ENCODE peak calls at places on chromosomes 6 and 20, in ten cellular contexts. One of them, this sample, is unnamed.

GRCh38 chr6:1081566-1081965 is 230.3 kb upstream of the FOXQ1 start:
- DNase-seq in sigmoid colon: no peak
- DNase-seq in HCT116: no peak
- DNase-seq in kidney: no peak
- DNase-seq in NCI-H446 treated with DMSO at 0.1 percent for 48 hours: no peak
- DNase-seq in HEK293T: no peak
- DNase-seq in stimulated activated CD4-positive, alpha-beta T cell treated with anti-CD3 and anti-CD28 coated beads, TNF-alpha, amount 100 ng/mL, for 4 hours: no peak
- DNase-seq in activated naive CD4-positive, alpha-beta T cell: no peak
- DNase-seq in CD4-positive, alpha-beta memory T cell: no peak
- DNase-seq in activated T-helper 1 cell treated with Interleukin-2 at 50 U/mL for 16 hours: no peak
- DNase-seq in this sample: no peak

GRCh38 chr20:61535091-61535490 is 283.0 kb downstream of the CDH4 start:
- DNase-seq in HCT116: no peak
- DNase-seq in kidney: peak; percentile 49
- DNase-seq in sigmoid colon: no peak
- DNase-seq in stimulated activated CD4-positive, alpha-beta T cell treated with anti-CD3 and anti-CD28 coated beads, TNF-alpha, amount 100 ng/mL, for 4 hours: no peak
- DNase-seq in HEK293T: no peak
- DNase-seq in NCI-H446 treated with DMSO at 0.1 percent for 48 hours: no peak
- DNase-seq in CD4-positive, alpha-beta memory T cell: no peak
- DNase-seq in activated naive CD4-positive, alpha-beta T cell: no peak
- DNase-seq in activated T-helper 1 cell treated with Interleukin-2 at 50 U/mL for 16 hours: no peak
- DNase-seq in this sample: no peak

GRCh38 chr6:81996414-81996813 is 243.9 kb upstream of the TENT5A start:
- DNase-seq in activated naive CD4-positive, alpha-beta T cell: no peak
- DNase-seq in sigmoid colon: no peak
- DNase-seq in kidney: no peak
- DNase-seq in CD4-positive, alpha-beta memory T cell: no peak
- DNase-seq in HEK293T: no peak
- DNase-seq in HCT116: no peak
- DNase-seq in stimulated activated CD4-positive, alpha-beta T cell treated with anti-CD3 and anti-CD28 coated beads, TNF-alpha, amount 100 ng/mL, for 4 hours: no peak
- DNase-seq in activated T-helper 1 cell treated with Interleukin-2 at 50 U/mL for 16 hours: no peak
- DNase-seq in NCI-H446 treated with DMSO at 0.1 percent for 48 hours: no peak
- DNase-seq in this sample: no peak

GRCh38 chr6:106913111-106913510 is 61.4 kb downstream of the CD24 start:
- DNase-seq in stimulated activated CD4-positive, alpha-beta T cell treated with anti-CD3 and anti-CD28 coated beads, TNF-alpha, amount 100 ng/mL, for 4 hours: no peak
- DNase-seq in HEK293T: no peak
- DNase-seq in activated naive CD4-positive, alpha-beta T cell: no peak
- DNase-seq in kidney: no peak
- DNase-seq in CD4-positive, alpha-beta memory T cell: no peak
- DNase-seq in sigmoid colon: no peak
- DNase-seq in NCI-H446 treated with DMSO at 0.1 percent for 48 hours: no peak
- DNase-seq in activated T-helper 1 cell treated with Interleukin-2 at 50 U/mL for 16 hours: no peak
- DNase-seq in HCT116: no peak
- DNase-seq in this sample: peak; percentile 43

GRCh38 chr6:26009817-26010216 is 47.2 kb downstream of the TRIM38 start:
- DNase-seq in stimulated activated CD4-positive, alpha-beta T cell treated with anti-CD3 and anti-CD28 coated beads, TNF-alpha, amount 100 ng/mL, for 4 hours: no peak
- DNase-seq in CD4-positive, alpha-beta memory T cell: no peak
- DNase-seq in kidney: no peak
- DNase-seq in NCI-H446 treated with DMSO at 0.1 percent for 48 hours: no peak
- DNase-seq in activated naive CD4-positive, alpha-beta T cell: no peak
- DNase-seq in activated T-helper 1 cell treated with Interleukin-2 at 50 U/mL for 16 hours: no peak
- DNase-seq in HEK293T: no peak
- DNase-seq in HCT116: no peak
- DNase-seq in sigmoid colon: no peak
- DNase-seq in this sample: no peak

GRCh38 chr6:152204584-152204983 is 397.1 kb downstream of the ESR1 start:
- DNase-seq in CD4-positive, alpha-beta memory T cell: no peak
- DNase-seq in sigmoid colon: no peak
- DNase-seq in kidney: no peak
- DNase-seq in activated naive CD4-positive, alpha-beta T cell: no peak
- DNase-seq in HEK293T: no peak
- DNase-seq in HCT116: no peak
- DNase-seq in NCI-H446 treated with DMSO at 0.1 percent for 48 hours: no peak
- DNase-seq in stimulated activated CD4-positive, alpha-beta T cell treated with anti-CD3 and anti-CD28 coated beads, TNF-alpha, amount 100 ng/mL, for 4 hours: no peak
- DNase-seq in activated T-helper 1 cell treated with Interleukin-2 at 50 U/mL for 16 hours: no peak
- DNase-seq in this sample: no peak

GRCh38 chr6:37774028-37774680 is 45.4 kb upstream of the ZFAND3 start:
- DNase-seq in stimulated activated CD4-positive, alpha-beta T cell treated with anti-CD3 and anti-CD28 coated beads, TNF-alpha, amount 100 ng/mL, for 4 hours: no peak
- DNase-seq in CD4-positive, alpha-beta memory T cell: no peak
- DNase-seq in kidney: no peak
- DNase-seq in activated naive CD4-positive, alpha-beta T cell: no peak
- DNase-seq in sigmoid colon: no peak
- DNase-seq in HCT116: no peak
- DNase-seq in activated T-helper 1 cell treated with Interleukin-2 at 50 U/mL for 16 hours: no peak
- DNase-seq in NCI-H446 treated with DMSO at 0.1 percent for 48 hours: no peak
- DNase-seq in HEK293T: no peak
- DNase-seq in this sample: no peak

GRCh38 chr20:63432577-63433061 is 39.8 kb downstream of the KCNQ2 start:
- DNase-seq in HEK293T: peak; percentile 34
- DNase-seq in kidney: no peak
- DNase-seq in stimulated activated CD4-positive, alpha-beta T cell treated with anti-CD3 and anti-CD28 coated beads, TNF-alpha, amount 100 ng/mL, for 4 hours: no peak
- DNase-seq in CD4-positive, alpha-beta memory T cell: no peak
- DNase-seq in HCT116: peak; percentile 19
- DNase-seq in sigmoid colon: no peak
- DNase-seq in NCI-H446 treated with DMSO at 0.1 percent for 48 hours: no peak
- DNase-seq in activated naive CD4-positive, alpha-beta T cell: no peak
- DNase-seq in activated T-helper 1 cell treated with Interleukin-2 at 50 U/mL for 16 hours: no peak
- DNase-seq in this sample: no peak

GRCh38 chr6:7832904-7833752 is 77.5 kb downstream of the TXNDC5 start:
- DNase-seq in NCI-H446 treated with DMSO at 0.1 percent for 48 hours: no peak
- DNase-seq in activated naive CD4-positive, alpha-beta T cell: no peak
- DNase-seq in HCT116: no peak
- DNase-seq in sigmoid colon: no peak
- DNase-seq in stimulated activated CD4-positive, alpha-beta T cell treated with anti-CD3 and anti-CD28 coated beads, TNF-alpha, amount 100 ng/mL, for 4 hours: no peak
- DNase-seq in activated T-helper 1 cell treated with Interleukin-2 at 50 U/mL for 16 hours: no peak
- DNase-seq in CD4-positive, alpha-beta memory T cell: no peak
- DNase-seq in HEK293T: no peak
- DNase-seq in kidney: no peak
- DNase-seq in this sample: no peak

GRCh38 chr6:75349262-75349984 is 64.8 kb upstream of the TMEM30A start:
- DNase-seq in stimulated activated CD4-positive, alpha-beta T cell treated with anti-CD3 and anti-CD28 coated beads, TNF-alpha, amount 100 ng/mL, for 4 hours: no peak
- DNase-seq in sigmoid colon: no peak
- DNase-seq in HEK293T: peak; percentile 61
- DNase-seq in activated naive CD4-positive, alpha-beta T cell: no peak
- DNase-seq in kidney: no peak
- DNase-seq in HCT116: no peak
- DNase-seq in NCI-H446 treated with DMSO at 0.1 percent for 48 hours: no peak
- DNase-seq in activated T-helper 1 cell treated with Interleukin-2 at 50 U/mL for 16 hours: no peak
- DNase-seq in CD4-positive, alpha-beta memory T cell: no peak
- DNase-seq in this sample: peak; percentile 67

GRCh38 chr20:36519012-36519719 is 22.2 kb upstream of the MYL9 start:
- DNase-seq in sigmoid colon: no peak
- DNase-seq in stimulated activated CD4-positive, alpha-beta T cell treated with anti-CD3 and anti-CD28 coated beads, TNF-alpha, amount 100 ng/mL, for 4 hours: no peak
- DNase-seq in kidney: no peak
- DNase-seq in NCI-H446 treated with DMSO at 0.1 percent for 48 hours: no peak
- DNase-seq in CD4-positive, alpha-beta memory T cell: no peak
- DNase-seq in activated naive CD4-positive, alpha-beta T cell: no peak
- DNase-seq in HEK293T: no peak
- DNase-seq in activated T-helper 1 cell treated with Interleukin-2 at 50 U/mL for 16 hours: no peak
- DNase-seq in HCT116: no peak
- DNase-seq in this sample: no peak

GRCh38 chr20:1803216-1804128 is 91.7 kb upstream of the SIRPA start:
- DNase-seq in NCI-H446 treated with DMSO at 0.1 percent for 48 hours: no peak
- DNase-seq in activated naive CD4-positive, alpha-beta T cell: no peak
- DNase-seq in stimulated activated CD4-positive, alpha-beta T cell treated with anti-CD3 and anti-CD28 coated beads, TNF-alpha, amount 100 ng/mL, for 4 hours: no peak
- DNase-seq in activated T-helper 1 cell treated with Interleukin-2 at 50 U/mL for 16 hours: no peak
- DNase-seq in CD4-positive, alpha-beta memory T cell: no peak
- DNase-seq in kidney: peak; percentile 88
- DNase-seq in HCT116: no peak
- DNase-seq in sigmoid colon: peak; percentile 78
- DNase-seq in HEK293T: no peak
- DNase-seq in this sample: no peak

GRCh38 chr20:20956586-20956985 is 149.6 kb downstream of the LINC00237 start:
- DNase-seq in NCI-H446 treated with DMSO at 0.1 percent for 48 hours: no peak
- DNase-seq in activated naive CD4-positive, alpha-beta T cell: no peak
- DNase-seq in activated T-helper 1 cell treated with Interleukin-2 at 50 U/mL for 16 hours: no peak
- DNase-seq in HCT116: no peak
- DNase-seq in stimulated activated CD4-positive, alpha-beta T cell treated with anti-CD3 and anti-CD28 coated beads, TNF-alpha, amount 100 ng/mL, for 4 hours: no peak
- DNase-seq in kidney: no peak
- DNase-seq in sigmoid colon: no peak
- DNase-seq in CD4-positive, alpha-beta memory T cell: no peak
- DNase-seq in HEK293T: no peak
- DNase-seq in this sample: no peak

GRCh38 chr20:50245561-50246366 is 55.1 kb downstream of the CEBPB start:
- DNase-seq in activated naive CD4-positive, alpha-beta T cell: no peak
- DNase-seq in stimulated activated CD4-positive, alpha-beta T cell treated with anti-CD3 and anti-CD28 coated beads, TNF-alpha, amount 100 ng/mL, for 4 hours: no peak
- DNase-seq in kidney: no peak
- DNase-seq in sigmoid colon: no peak
- DNase-seq in NCI-H446 treated with DMSO at 0.1 percent for 48 hours: no peak
- DNase-seq in HCT116: peak; percentile 23
- DNase-seq in activated T-helper 1 cell treated with Interleukin-2 at 50 U/mL for 16 hours: no peak
- DNase-seq in HEK293T: no peak
- DNase-seq in CD4-positive, alpha-beta memory T cell: no peak
- DNase-seq in this sample: no peak

GRCh38 chr6:131107166-131107565 is 28.1 kb upstream of the AKAP7 start:
- DNase-seq in sigmoid colon: no peak
- DNase-seq in kidney: no peak
- DNase-seq in activated naive CD4-positive, alpha-beta T cell: no peak
- DNase-seq in CD4-positive, alpha-beta memory T cell: no peak
- DNase-seq in HEK293T: no peak
- DNase-seq in stimulated activated CD4-positive, alpha-beta T cell treated with anti-CD3 and anti-CD28 coated beads, TNF-alpha, amount 100 ng/mL, for 4 hours: no peak
- DNase-seq in NCI-H446 treated with DMSO at 0.1 percent for 48 hours: no peak
- DNase-seq in activated T-helper 1 cell treated with Interleukin-2 at 50 U/mL for 16 hours: no peak
- DNase-seq in HCT116: no peak
- DNase-seq in this sample: no peak

GRCh38 chr6:100001915-100002388 is 7.9 kb upstream of the MCHR2 start:
- DNase-seq in NCI-H446 treated with DMSO at 0.1 percent for 48 hours: peak; percentile 28
- DNase-seq in kidney: no peak
- DNase-seq in HEK293T: peak; percentile 68
- DNase-seq in activated T-helper 1 cell treated with Interleukin-2 at 50 U/mL for 16 hours: no peak
- DNase-seq in sigmoid colon: no peak
- DNase-seq in HCT116: peak; percentile 29
- DNase-seq in stimulated activated CD4-positive, alpha-beta T cell treated with anti-CD3 and anti-CD28 coated beads, TNF-alpha, amount 100 ng/mL, for 4 hours: peak; percentile 3
- DNase-seq in activated naive CD4-positive, alpha-beta T cell: peak; percentile 7
- DNase-seq in CD4-positive, alpha-beta memory T cell: peak; percentile 23
- DNase-seq in this sample: peak; percentile 67

GRCh38 chr6:123945386-123945785 is 141.7 kb downstream of the NKAIN2 start:
- DNase-seq in CD4-positive, alpha-beta memory T cell: no peak
- DNase-seq in stimulated activated CD4-positive, alpha-beta T cell treated with anti-CD3 and anti-CD28 coated beads, TNF-alpha, amount 100 ng/mL, for 4 hours: no peak
- DNase-seq in HCT116: no peak
- DNase-seq in NCI-H446 treated with DMSO at 0.1 percent for 48 hours: peak; percentile 69
- DNase-seq in sigmoid colon: no peak
- DNase-seq in activated T-helper 1 cell treated with Interleukin-2 at 50 U/mL for 16 hours: no peak
- DNase-seq in kidney: no peak
- DNase-seq in activated naive CD4-positive, alpha-beta T cell: no peak
- DNase-seq in HEK293T: no peak
- DNase-seq in this sample: no peak

GRCh38 chr20:36779656-36780025 is 6.1 kb upstream of the DSN1 start:
- DNase-seq in activated T-helper 1 cell treated with Interleukin-2 at 50 U/mL for 16 hours: no peak
- DNase-seq in activated naive CD4-positive, alpha-beta T cell: no peak
- DNase-seq in kidney: no peak
- DNase-seq in HEK293T: no peak
- DNase-seq in HCT116: no peak
- DNase-seq in sigmoid colon: no peak
- DNase-seq in NCI-H446 treated with DMSO at 0.1 percent for 48 hours: no peak
- DNase-seq in stimulated activated CD4-positive, alpha-beta T cell treated with anti-CD3 and anti-CD28 coated beads, TNF-alpha, amount 100 ng/mL, for 4 hours: no peak
- DNase-seq in CD4-positive, alpha-beta memory T cell: no peak
- DNase-seq in this sample: no peak

GRCh38 chr6:29813809-29814208 is 13.8 kb upstream of the HLA-G start:
- DNase-seq in CD4-positive, alpha-beta memory T cell: no peak
- DNase-seq in HEK293T: no peak
- DNase-seq in activated naive CD4-positive, alpha-beta T cell: no peak
- DNase-seq in NCI-H446 treated with DMSO at 0.1 percent for 48 hours: no peak
- DNase-seq in stimulated activated CD4-positive, alpha-beta T cell treated with anti-CD3 and anti-CD28 coated beads, TNF-alpha, amount 100 ng/mL, for 4 hours: no peak
- DNase-seq in sigmoid colon: no peak
- DNase-seq in HCT116: peak; percentile 71
- DNase-seq in activated T-helper 1 cell treated with Interleukin-2 at 50 U/mL for 16 hours: no peak
- DNase-seq in kidney: no peak
- DNase-seq in this sample: peak; percentile 87

GRCh38 chr20:36144336-36144735 is 10.2 kb upstream of the EPB41L1 start:
- DNase-seq in HCT116: no peak
- DNase-seq in stimulated activated CD4-positive, alpha-beta T cell treated with anti-CD3 and anti-CD28 coated beads, TNF-alpha, amount 100 ng/mL, for 4 hours: no peak
- DNase-seq in sigmoid colon: no peak
- DNase-seq in activated naive CD4-positive, alpha-beta T cell: no peak
- DNase-seq in kidney: no peak
- DNase-seq in NCI-H446 treated with DMSO at 0.1 percent for 48 hours: no peak
- DNase-seq in activated T-helper 1 cell treated with Interleukin-2 at 50 U/mL for 16 hours: no peak
- DNase-seq in HEK293T: no peak
- DNase-seq in CD4-positive, alpha-beta memory T cell: no peak
- DNase-seq in this sample: peak; percentile 46